ENCODE peak calls at places on chromosomes 2 and 18, in four cellular contexts. L is CD8-positive, alpha-beta T cell; O is astrocyte of the hippocampus; E is RWPE1. J is an unnamed sample.

GRCh38 chr2:27170569-27171337 is 21.9 kb downstream of the TCF23 start:
- DNase-seq in L (no peak), E (no peak), O (no peak), J (no peak)

GRCh38 chr18:57436193-57436964 is 1.2 kb downstream of the ONECUT2 start:
- DNase-seq in O (no peak), L (no peak), E (no peak), J (no peak)

GRCh38 chr18:48181132-48181823 is 227.9 kb downstream of the ZBTB7C start:
- DNase-seq in E (no peak), L (no peak), O (no peak), J (no peak)

GRCh38 chr2:56981554-56981953 is 797.8 kb downstream of the CCDC85A start:
- DNase-seq in L (no peak), E (no peak), O (peak; percentile 0), J (peak; percentile 47)

GRCh38 chr2:30392097-30392496 is 54.9 kb upstream of the LCLAT1 start:
- DNase-seq in O (no peak), L (no peak), E (no peak), J (no peak)

GRCh38 chr18:13264986-13265900 is 46.7 kb downstream of the LDLRAD4 start:
- DNase-seq in E (no peak), L (no peak), O (no peak), J (no peak)

GRCh38 chr2:23563673-23564617 is 179.0 kb downstream of the KLHL29 start:
- DNase-seq in O (peak; percentile 88), L (no peak), E (peak; percentile 56), J (no peak)

GRCh38 chr2:194319222-194319992 is 1337.6 kb upstream of the SLC39A10 start:
- DNase-seq in L (no peak), E (no peak), O (no peak), J (no peak)

GRCh38 chr2:227862227-227862740 is 9.1 kb upstream of the DAW1 start:
- DNase-seq in O (peak; percentile 70), L (peak; percentile 7), E (peak; percentile 11), J (no peak)

GRCh38 chr18:2627821-2628276 is 27.7 kb upstream of the SMCHD1 start:
- DNase-seq in L (no peak), E (peak; percentile 20), O (no peak), J (no peak)

GRCh38 chr18:79538635-79539034 is 141.0 kb upstream of the CTDP1 start:
- DNase-seq in O (no peak), L (no peak), E (no peak), J (no peak)

J was measured in HS-5.